ENCODE peak calls at places on chromosome 13, in ten cellular contexts. L is CD8-positive, alpha-beta T cell; J is cardiac fibroblast; Z is heart left ventricle; I is nephron progenitor cell; U is posterior vena cava; M is stimulated activated CD8-positive, alpha-beta memory T cell treated with anti-CD3 and anti-CD28 coated beads, Interleukin-4, amount 100 ng/mL, for 1 hour; N is tibial nerve; C is A549; K is DMS53. X is an unnamed sample.

GRCh38 chr13:114105351-114106225 is 26.8 kb downstream of the RASA3 start:
- DNase-seq in K (no peak), L (no peak), I (no peak), Z (no peak), N (peak), U (peak), M (no peak), C (no peak), J (no peak), X (peak)

GRCh38 chr13:19158006-19158405 is 23.6 kb downstream of the TUBA3C start:
- DNase-seq in C (no peak), M (no peak), I (no peak), U (peak), Z (no peak), L (no peak), K (no peak), N (no peak), J (no peak), X (no peak)

GRCh38 chr13:21009036-21009435 is 52.4 kb downstream of the LATS2 start:
- DNase-seq in J (no peak), U (no peak), K (no peak), L (peak), M (no peak), Z (no peak), C (no peak), N (no peak), I (no peak), X (no peak)

GRCh38 chr13:26719356-26719945 is 41.1 kb downstream of the GPR12 start:
- DNase-seq in C (no peak), M (no peak), I (no peak), Z (no peak), J (no peak), K (peak), L (no peak), N (no peak), U (no peak), X (no peak)

GRCh38 chr13:23578411-23579071 is 8.3 kb downstream of the TNFRSF19 start:
- DNase-seq in C (peak), Z (peak), K (peak), L (peak), M (peak), U (peak), N (peak), I (peak), J (peak), X (peak)

GRCh38 chr13:92843549-92843948 is 383.1 kb upstream of the GPC6 start:
- DNase-seq in C (no peak), J (peak), Z (no peak), U (no peak), I (no peak), L (no peak), K (peak), N (no peak), M (no peak), X (no peak)

GRCh38 chr13:38981096-38981495 is 9.5 kb downstream of the STOML3 start:
- DNase-seq in N (no peak), M (no peak), U (no peak), I (no peak), L (no peak), Z (no peak), C (no peak), K (no peak), J (no peak), X (no peak)

GRCh38 chr13:87557788-87558187 is 113.4 kb upstream of the SLITRK5 start:
- DNase-seq in K (no peak), U (no peak), I (no peak), C (no peak), Z (no peak), J (no peak), N (no peak), L (no peak), M (no peak), X (no peak)

GRCh38 chr13:24865158-24865557 is 101.2 kb downstream of the RNF17 start:
- DNase-seq in K (no peak), J (peak), L (no peak), U (no peak), M (no peak), Z (no peak), C (no peak), I (no peak), N (no peak), X (no peak)

GRCh38 chr13:97026759-97027555 is 32.7 kb upstream of the OXGR1 start:
- DNase-seq in I (no peak), Z (no peak), N (no peak), M (no peak), K (peak), L (no peak), J (peak), U (no peak), C (no peak), X (no peak)

GRCh38 chr13:26628706-26629105 is 71.2 kb downstream of the WASF3 start:
- DNase-seq in M (no peak), K (peak), L (no peak), J (peak), I (no peak), Z (no peak), C (peak), N (no peak), U (no peak), X (peak)

GRCh38 chr13:101218484-101218883 is 197.8 kb downstream of the NALCN start:
- DNase-seq in J (no peak), K (no peak), N (no peak), Z (no peak), M (no peak), I (no peak), L (no peak), C (no peak), U (no peak), X (no peak)

GRCh38 chr13:110524484-110525254 is 36.9 kb downstream of the RAB20 start:
- DNase-seq in J (no peak), L (no peak), I (no peak), Z (peak), U (peak), M (no peak), C (no peak), N (no peak), K (peak), X (peak)

GRCh38 chr13:97287047-97287383 is 64.9 kb downstream of the MBNL2 start:
- DNase-seq in K (no peak), L (no peak), I (no peak), N (no peak), J (no peak), Z (no peak), U (no peak), C (no peak), M (no peak), X (no peak)

GRCh38 chr13:92967923-92968322 is 258.7 kb upstream of the GPC6 start:
- DNase-seq in Z (no peak), J (peak), L (no peak), C (peak), M (no peak), I (no peak), K (peak), N (no peak), U (no peak), X (no peak)

GRCh38 chr13:29977721-29978120 is 127.3 kb upstream of the UBL3 start:
- DNase-seq in J (no peak), K (no peak), L (no peak), C (no peak), M (no peak), I (no peak), U (no peak), N (no peak), Z (no peak), X (no peak)

GRCh38 chr13:107811233-107811632 is 404.1 kb downstream of the LIG4 start:
- DNase-seq in K (no peak), N (no peak), C (no peak), I (no peak), Z (no peak), L (no peak), M (no peak), J (no peak), U (no peak), X (no peak)

GRCh38 chr13:99432637-99433542 is 68.4 kb upstream of the TM9SF2 start:
- DNase-seq in I (peak), J (peak), N (peak), Z (peak), L (peak), C (peak), M (peak), K (no peak), U (peak), X (peak)

GRCh38 chr13:110412132-110412912 is 105.2 kb downstream of the COL4A2 start:
- DNase-seq in C (peak), M (peak), L (peak), I (peak), Z (peak), N (peak), K (peak), J (peak), U (peak), X (peak)

GRCh38 chr13:47845981-47846380 is 155.1 kb downstream of the SUCLA2 start:
- DNase-seq in C (no peak), I (no peak), J (no peak), U (no peak), M (no peak), N (no peak), L (no peak), K (no peak), Z (no peak), X (no peak)

GRCh38 chr13:28329395-28330158 is 165.4 kb downstream of the FLT1 start:
- DNase-seq in U (peak), Z (no peak), K (no peak), M (no peak), N (no peak), J (peak), I (no peak), L (no peak), C (no peak), X (no peak)

GRCh38 chr13:59088716-59089115 is 1075.0 kb downstream of the DIAPH3 start:
- DNase-seq in J (peak), C (no peak), M (no peak), N (no peak), Z (no peak), K (no peak), I (no peak), U (no peak), L (no peak), X (no peak)

GRCh38 chr13:29923554-29924481 is 73.4 kb upstream of the UBL3 start:
- DNase-seq in I (no peak), Z (peak), N (peak), U (peak), M (peak), C (peak), K (peak), L (peak), J (peak), X (peak)

GRCh38 chr13:45063261-45063870 is 56.9 kb upstream of the GTF2F2 start:
- DNase-seq in M (no peak), C (no peak), K (no peak), J (peak), U (no peak), Z (no peak), N (no peak), I (no peak), L (no peak), X (no peak)

GRCh38 chr13:84925443-84925842 is 873.8 kb downstream of the SLITRK6 start:
- DNase-seq in U (no peak), C (no peak), I (no peak), N (no peak), J (no peak), L (no peak), M (no peak), Z (no peak), K (peak), X (no peak)

GRCh38 chr13:102710261-102710679 is 15.4 kb upstream of the METTL21C start:
- DNase-seq in U (peak), K (no peak), I (no peak), Z (no peak), J (no peak), L (no peak), N (no peak), M (no peak), C (no peak), X (no peak)

GRCh38 chr13:49356224-49356623 is 87.6 kb downstream of the CAB39L start:
- DNase-seq in C (no peak), L (no peak), N (no peak), I (no peak), J (peak), U (no peak), Z (no peak), K (no peak), M (no peak), X (no peak)

GRCh38 chr13:112959206-112959605 is 9.8 kb upstream of the MCF2L start:
- DNase-seq in N (no peak), I (no peak), M (no peak), J (peak), L (no peak), Z (peak), K (no peak), U (peak), C (no peak), X (no peak)

X was measured in transverse colon.